ENCODE peak calls at places on chromosomes 4 and X, in nine cellular contexts. V is AG09309; U is GM23338; G is CD8-positive, alpha-beta T cell; N is AG04450; B is uterus; I is mesothelial cell of epicardium; L is OCI-LY7; F is omental fat pad. Y is an unnamed sample.

GRCh38 chr4:105198541-105198940 is 51.9 kb downstream of the TET2 start:
- DNase-seq in V (no peak), U (no peak), G (no peak), N (no peak), B (no peak), I (no peak), L (no peak), F (no peak), Y (no peak)

GRCh38 chr4:8908206-8908893 is 36.7 kb upstream of the HMX1 start:
- DNase-seq in V (no peak), U (no peak), G (no peak), N (no peak), B (no peak), I (no peak), L (no peak), F (no peak), Y (no peak)

GRCh38 chr4:99645638-99646037 is 12.0 kb downstream of the C4orf54 start:
- DNase-seq in V (no peak), U (no peak), G (no peak), N (no peak), B (no peak), I (no peak), L (no peak), F (no peak), Y (no peak)

GRCh38 chr4:116357758-116358157 is 727.6 kb downstream of the TRAM1L1 start:
- DNase-seq in V (no peak), U (peak), G (no peak), N (no peak), B (no peak), I (no peak), L (peak), F (no peak), Y (no peak)

GRCh38 chr4:76233967-76234678 is 17.4 kb upstream of the FAM47E start:
- DNase-seq in V (no peak), U (peak), G (no peak), N (no peak), B (no peak), I (no peak), L (no peak), F (no peak), Y (no peak)

GRCh38 chr4:10058371-10058770 is 37.1 kb upstream of the SLC2A9 start:
- DNase-seq in V (no peak), U (no peak), G (no peak), N (no peak), B (no peak), I (no peak), L (no peak), F (no peak), Y (no peak)

GRCh38 chrX:53438174-53438831 is 4.1 kb upstream of the HSD17B10 start:
- DNase-seq in V (no peak), U (no peak), G (no peak), N (no peak), B (no peak), I (no peak), L (no peak), F (no peak), Y (no peak)

GRCh38 chrX:53918697-53919096 is 125.6 kb downstream of the PHF8 start:
- DNase-seq in V (no peak), U (no peak), G (no peak), N (no peak), B (no peak), I (no peak), L (no peak), F (no peak), Y (no peak)

DNA sequence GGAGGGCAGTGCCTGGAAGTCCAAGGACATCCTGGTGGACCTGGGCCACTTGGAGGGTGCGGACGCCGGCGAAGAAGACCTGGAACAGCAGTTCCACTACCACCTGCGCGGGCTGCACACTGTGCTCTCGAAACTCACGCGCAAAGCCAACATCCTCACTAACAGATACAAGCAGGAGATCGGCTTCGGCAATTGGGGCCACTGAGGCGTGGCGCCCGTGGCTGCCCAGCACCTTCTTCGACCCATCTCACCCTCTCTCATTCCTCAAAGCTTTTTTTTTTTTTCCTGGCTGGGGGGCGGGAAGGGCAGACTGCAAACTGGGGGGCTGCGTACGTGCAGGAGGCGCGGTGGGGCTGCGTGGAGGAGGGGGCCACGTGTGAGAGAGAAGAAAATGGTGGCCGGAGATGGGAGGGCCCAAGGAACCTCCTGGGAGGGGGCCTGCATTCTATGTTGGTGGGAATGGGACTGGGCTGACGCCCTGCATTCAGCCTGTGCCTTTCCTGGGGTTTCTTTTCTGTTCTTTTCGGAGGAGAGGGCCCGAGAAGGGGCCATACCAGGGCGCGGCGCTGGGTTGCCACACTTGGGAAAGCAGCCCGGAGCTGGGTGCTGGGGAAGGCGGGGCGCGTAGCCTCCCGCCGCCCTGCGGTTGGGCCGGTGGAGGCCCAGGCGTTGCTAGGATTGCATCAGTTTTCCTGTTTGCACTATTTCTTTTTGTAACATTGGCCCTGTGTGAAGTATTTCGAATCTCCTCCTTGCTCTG is 4.2 kb downstream of the MID1IP1 start:
- DNase-seq in V (peak), U (peak), G (peak), N (peak), B (peak), I (no peak), L (peak), F (no peak), Y (no peak)
- TF ChIP-seq CTCF in V (no peak), U (no peak), G (no peak), N (no peak), B (no peak), I (no peak), L (peak), F (no peak), Y (no peak)

DNA sequence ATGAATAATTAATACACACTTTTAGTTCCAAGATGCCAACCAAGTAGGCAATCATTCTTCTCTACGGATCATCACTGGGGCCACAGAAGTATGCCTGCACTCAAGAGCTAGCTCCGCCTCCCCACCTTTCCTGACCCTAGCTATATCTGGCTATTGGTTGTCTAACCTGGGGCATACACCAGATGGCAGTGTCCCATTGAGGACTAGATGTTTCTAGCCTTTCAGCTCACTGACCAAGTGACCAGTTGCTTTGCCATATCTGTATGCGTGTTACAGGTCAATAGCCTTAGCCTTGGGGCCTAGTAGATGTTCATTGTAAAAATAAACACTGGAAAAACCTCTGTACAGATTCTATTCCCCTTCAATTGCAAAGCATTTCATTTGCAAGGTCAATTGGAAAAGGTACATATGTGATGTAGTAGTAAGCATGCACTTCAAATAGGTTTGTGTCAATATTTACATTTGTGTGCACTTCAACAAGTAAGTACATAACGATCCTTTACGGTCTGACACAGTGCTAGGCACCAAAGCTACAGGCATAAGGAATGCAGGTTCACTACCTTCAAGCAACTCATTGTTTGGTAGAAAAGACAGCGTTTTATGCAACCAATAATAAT is 521.7 kb downstream of the PPARGC1A start:
- DNase-seq in V (no peak), U (peak), G (no peak), N (no peak), B (no peak), I (no peak), L (no peak), F (no peak), Y (no peak)
- TF ChIP-seq CTCF in V (no peak), U (peak), G (no peak), N (no peak), B (no peak), I (no peak), L (peak), F (no peak), Y (peak)

DNA sequence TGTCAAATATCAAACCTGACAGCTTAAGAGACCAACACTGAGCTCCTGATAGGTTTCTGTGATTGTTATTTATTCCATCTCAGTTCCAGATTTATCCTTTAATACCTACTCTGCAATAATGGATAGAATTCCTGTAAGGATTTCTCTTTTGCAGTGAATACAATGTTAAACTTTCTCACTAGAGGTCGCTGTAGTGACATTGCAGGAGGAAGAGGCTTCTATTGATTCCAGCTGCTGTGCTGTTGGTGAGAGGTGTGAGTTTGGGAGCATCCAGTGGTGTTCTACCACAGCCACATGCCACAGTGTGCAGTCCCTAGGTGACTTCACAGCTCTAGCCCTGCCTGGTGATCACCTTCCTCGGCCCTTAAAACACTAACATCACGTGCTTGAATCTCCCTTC is 34.6 kb upstream of the DCAF8L2 start:
- DNase-seq in V (no peak), U (peak), G (no peak), N (no peak), B (no peak), I (no peak), L (peak), F (no peak), Y (no peak)
- TF ChIP-seq CTCF in V (no peak), U (peak), G (no peak), N (peak), B (no peak), I (peak), L (peak), F (no peak), Y (no peak)

DNA sequence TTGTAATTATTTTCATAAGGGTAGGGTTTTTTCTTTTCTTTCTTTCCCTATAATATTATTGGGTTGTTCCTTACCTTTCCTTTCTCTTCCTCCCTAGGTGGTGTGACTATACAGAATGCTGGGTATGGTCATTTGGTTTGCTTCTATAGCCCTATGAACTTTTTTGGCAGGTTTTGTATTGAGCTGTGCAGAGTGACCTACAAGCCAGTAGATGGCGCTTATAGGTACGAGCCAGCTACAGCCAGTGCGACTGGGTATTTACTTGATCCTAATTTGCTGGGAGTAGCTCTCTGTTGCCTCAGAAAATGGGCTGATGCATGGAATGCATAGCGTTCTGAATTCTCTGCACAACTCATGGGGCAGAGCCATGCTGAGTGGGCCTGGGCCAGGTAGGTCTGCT is 423.3 kb downstream of the MAGEE1 start:
- DNase-seq in V (no peak), U (peak), G (no peak), N (no peak), B (no peak), I (no peak), L (peak), F (no peak), Y (no peak)
- TF ChIP-seq CTCF in V (peak), U (peak), G (no peak), N (no peak), B (no peak), I (no peak), L (peak), F (no peak), Y (no peak)

DNA sequence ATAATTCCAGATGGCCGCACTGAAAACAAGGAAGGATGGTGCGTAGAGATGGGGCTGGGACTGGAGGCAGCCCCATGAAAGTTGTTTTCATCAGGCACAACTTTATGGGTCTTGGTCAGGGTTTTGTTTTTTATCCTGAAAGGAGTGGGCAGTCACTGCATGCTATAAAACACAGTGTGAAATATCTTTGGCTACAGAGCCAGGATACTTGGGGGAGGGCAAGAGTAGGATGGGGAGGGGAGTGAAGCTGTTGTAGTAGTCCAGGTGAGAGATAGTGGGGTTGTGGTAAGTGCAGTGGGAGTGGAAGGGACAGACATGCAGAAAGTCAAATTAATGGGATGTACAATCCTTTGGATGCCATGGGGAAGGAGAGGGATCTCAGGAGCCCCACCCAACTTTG is 56.5 kb downstream of the PTTG2 start:
- DNase-seq in V (no peak), U (no peak), G (no peak), N (no peak), B (peak), I (no peak), L (no peak), F (no peak), Y (no peak)
- TF ChIP-seq CTCF in V (no peak), U (no peak), G (no peak), N (no peak), B (no peak), I (no peak), L (no peak), F (no peak), Y (no peak)

DNA sequence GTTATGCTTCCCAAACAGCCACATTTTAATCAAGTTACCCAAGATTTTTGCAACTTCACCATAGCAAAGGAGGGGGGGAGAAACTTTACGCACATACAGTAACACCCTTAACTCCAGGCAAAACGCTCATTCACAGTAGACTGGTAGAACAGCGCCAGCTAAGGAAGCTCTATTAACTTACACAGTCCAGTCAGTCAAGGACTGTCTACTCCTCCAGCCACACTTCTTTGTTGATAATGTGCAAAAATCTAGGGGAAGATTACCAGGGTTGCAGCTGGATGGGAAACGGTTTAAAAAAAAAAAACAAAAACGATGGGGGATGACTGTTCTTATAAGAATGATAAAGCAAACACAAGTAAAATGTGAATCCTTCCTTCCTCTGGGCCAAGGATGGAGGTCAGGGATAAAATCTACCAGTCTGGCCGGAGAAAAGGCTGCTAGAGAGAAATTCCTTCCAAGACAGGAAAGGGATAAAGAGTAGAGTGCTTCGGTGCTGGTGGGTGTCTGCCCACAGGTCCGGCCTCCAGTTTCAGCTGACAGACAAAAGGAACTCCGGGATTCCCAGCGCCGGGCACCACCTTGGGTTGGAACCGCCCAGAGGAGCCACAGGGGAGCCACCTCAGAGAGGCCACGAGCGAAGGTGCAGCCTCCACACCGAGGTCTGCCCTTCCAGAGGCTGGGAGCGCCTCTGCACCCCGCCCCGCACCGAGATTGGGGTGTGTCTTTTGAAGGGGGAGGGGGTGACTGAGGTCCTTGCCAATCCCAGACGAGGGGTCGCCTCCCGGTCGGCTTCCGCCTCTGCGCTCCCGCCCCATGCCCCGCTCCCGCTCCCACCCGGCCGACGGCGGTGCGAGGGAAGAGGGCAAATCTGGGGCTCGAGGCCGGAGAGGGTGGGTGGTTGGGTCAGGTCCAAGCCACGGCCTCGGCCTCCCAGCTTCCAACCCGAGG is 789 bp downstream of the ANKRD50 start:
- DNase-seq in V (peak), U (peak), G (no peak), N (peak), B (peak), I (peak), L (peak), F (peak), Y (peak)
- TF ChIP-seq CTCF in V (peak), U (peak), G (no peak), N (peak), B (no peak), I (no peak), L (no peak), F (no peak), Y (peak)

DNA sequence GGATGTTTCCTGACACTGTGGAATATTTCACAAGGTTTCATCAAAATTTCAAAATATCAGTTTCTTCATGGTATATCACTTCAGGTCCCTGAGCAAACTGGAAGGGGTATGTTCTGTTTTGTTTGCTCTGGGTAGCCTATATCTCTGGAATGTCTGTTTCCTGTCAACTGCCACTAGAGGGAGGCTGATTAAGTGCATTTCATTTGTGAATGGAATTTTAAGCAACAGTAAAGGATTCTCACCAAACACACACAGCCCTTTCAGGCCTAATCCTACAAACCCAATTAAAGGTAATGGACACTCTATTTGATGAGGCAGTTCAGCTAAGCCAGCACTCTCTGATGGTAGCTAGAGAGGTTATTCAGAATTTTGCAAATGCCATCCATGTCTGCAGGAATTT is 307.1 kb downstream of the TEX13A start:
- DNase-seq in V (no peak), U (peak), G (no peak), N (no peak), B (no peak), I (no peak), L (peak), F (no peak), Y (no peak)
- TF ChIP-seq CTCF in V (peak), U (peak), G (peak), N (no peak), B (no peak), I (no peak), L (peak), F (no peak), Y (peak)

DNA sequence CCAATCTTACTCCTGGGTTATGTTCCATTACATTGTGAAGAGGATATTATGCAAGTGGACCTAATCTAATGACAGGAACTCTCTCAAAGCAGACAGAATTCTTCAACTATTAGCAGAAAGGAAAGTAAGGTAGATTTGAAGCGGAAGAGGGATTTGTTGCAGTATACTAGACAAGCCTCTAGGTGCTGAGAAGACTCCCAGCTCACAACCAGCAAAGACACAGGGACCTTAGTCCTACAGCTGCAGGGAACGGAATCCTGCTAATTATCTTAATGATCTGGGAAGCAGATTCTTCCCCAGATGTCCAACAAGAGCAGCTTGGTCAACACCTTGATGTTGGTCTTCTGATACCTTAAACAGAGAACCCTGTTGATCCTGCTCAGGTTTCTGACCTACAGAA is 73.6 kb downstream of the STK32B start:
- DNase-seq in V (no peak), U (no peak), G (no peak), N (no peak), B (no peak), I (no peak), L (no peak), F (no peak), Y (no peak)
- TF ChIP-seq CTCF in V (no peak), U (no peak), G (no peak), N (no peak), B (no peak), I (no peak), L (no peak), F (no peak), Y (no peak)

GRCh38 chr4:3317656-3318211 is 24.9 kb downstream of the RGS12 start:
- DNase-seq in V (no peak), U (no peak), G (no peak), N (no peak), B (no peak), I (no peak), L (no peak), F (no peak), Y (no peak)

GRCh38 chr4:3320361-3321023 is 27.7 kb downstream of the RGS12 start:
- DNase-seq in V (no peak), U (no peak), G (no peak), N (no peak), B (peak), I (no peak), L (no peak), F (no peak), Y (no peak)

GRCh38 chr4:3316146-3316545 is 23.3 kb downstream of the RGS12 start:
- DNase-seq in V (no peak), U (no peak), G (no peak), N (no peak), B (no peak), I (no peak), L (no peak), F (no peak), Y (no peak)

GRCh38 chr4:3317011-3317655 is 24.3 kb downstream of the RGS12 start:
- DNase-seq in V (no peak), U (no peak), G (no peak), N (no peak), B (no peak), I (no peak), L (no peak), F (no peak), Y (no peak)

DNA sequence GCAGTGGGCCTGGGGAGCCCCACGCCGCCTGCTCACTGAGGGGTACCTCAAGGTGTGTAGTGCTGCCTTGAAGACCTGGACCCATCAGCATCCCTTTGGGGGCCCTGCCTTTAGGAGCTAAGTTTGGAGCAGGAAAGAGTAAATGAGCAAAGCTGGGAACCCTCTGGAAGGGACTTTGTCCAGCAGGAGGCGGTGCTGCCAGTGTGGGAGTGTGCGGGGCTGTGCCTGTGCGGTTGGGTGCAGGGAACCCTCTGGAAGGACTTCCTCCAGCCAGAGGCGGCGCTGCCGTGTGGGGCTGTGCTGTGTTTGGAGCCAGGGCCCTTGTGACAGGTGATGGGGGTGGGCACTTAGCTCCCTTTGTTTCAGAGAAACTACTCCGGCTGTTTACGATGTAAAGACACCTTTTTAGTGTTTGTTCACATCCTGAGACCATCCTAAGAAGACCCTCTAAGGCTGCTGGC is 25.8 kb downstream of the RGS12 start:
- DNase-seq in V (no peak), U (peak), G (no peak), N (no peak), B (no peak), I (no peak), L (no peak), F (no peak), Y (no peak)
- TF ChIP-seq CTCF in V (no peak), U (peak), G (no peak), N (no peak), B (no peak), I (no peak), L (no peak), F (no peak), Y (no peak)

GRCh38 chrX:151505796-151506195 is 57.7 kb upstream of the PASD1 start:
- DNase-seq in V (no peak), U (peak), G (no peak), N (no peak), B (no peak), I (no peak), L (peak), F (no peak), Y (no peak)
- TF ChIP-seq CTCF in V (no peak), U (peak), G (no peak), N (no peak), B (no peak), I (no peak), L (peak), F (no peak), Y (peak)